ENCODE peak calls at places on chromosomes 2 and 18, in nine cellular contexts. One of them, this sample, is unnamed.

GRCh38 chr2:224101820-224102630 is 62.9 kb upstream of the SERPINE2 start:
- DNase-seq in NCI-H1417: no peak
- DNase-seq in HCT116: no peak
- DNase-seq in GM06990: no peak
- DNase-seq in AG09309: peak
- DNase-seq in ecto neural progenitor cell: no peak
- DNase-seq in DMS79: no peak
- DNase-seq in cardiac muscle cell: no peak
- DNase-seq in HFF-Myc: peak
- DNase-seq in this sample: no peak

GRCh38 chr2:240421396-240421795 is 14.1 kb upstream of the GPC1 start:
- DNase-seq in NCI-H1417: no peak
- DNase-seq in HCT116: no peak
- DNase-seq in GM06990: no peak
- DNase-seq in AG09309: no peak
- DNase-seq in ecto neural progenitor cell: peak
- DNase-seq in DMS79: no peak
- DNase-seq in cardiac muscle cell: no peak
- DNase-seq in HFF-Myc: no peak
- DNase-seq in this sample: no peak

GRCh38 chr2:236785611-236786057 is 216.0 kb downstream of the ACKR3 start:
- DNase-seq in NCI-H1417: no peak
- DNase-seq in HCT116: no peak
- DNase-seq in GM06990: no peak
- DNase-seq in AG09309: no peak
- DNase-seq in ecto neural progenitor cell: no peak
- DNase-seq in DMS79: no peak
- DNase-seq in cardiac muscle cell: no peak
- DNase-seq in HFF-Myc: no peak
- DNase-seq in this sample: no peak

GRCh38 chr18:28167835-28168349 is 9.0 kb downstream of the CDH2 start:
- DNase-seq in NCI-H1417: no peak
- DNase-seq in HCT116: no peak
- DNase-seq in GM06990: no peak
- DNase-seq in AG09309: no peak
- DNase-seq in ecto neural progenitor cell: no peak
- DNase-seq in DMS79: no peak
- DNase-seq in cardiac muscle cell: no peak
- DNase-seq in HFF-Myc: no peak
- DNase-seq in this sample: no peak

GRCh38 chr18:79680100-79680879 is 687 bp downstream of the CTDP1 start:
- DNase-seq in NCI-H1417: no peak
- DNase-seq in HCT116: no peak
- DNase-seq in GM06990: no peak
- DNase-seq in AG09309: no peak
- DNase-seq in ecto neural progenitor cell: peak
- DNase-seq in DMS79: no peak
- DNase-seq in cardiac muscle cell: peak
- DNase-seq in HFF-Myc: no peak
- DNase-seq in this sample: no peak

GRCh38 chr18:45167109-45167551 is 448.1 kb upstream of the SLC14A2 start:
- DNase-seq in NCI-H1417: no peak
- DNase-seq in HCT116: no peak
- DNase-seq in GM06990: no peak
- DNase-seq in AG09309: peak
- DNase-seq in ecto neural progenitor cell: no peak
- DNase-seq in DMS79: no peak
- DNase-seq in cardiac muscle cell: no peak
- DNase-seq in HFF-Myc: peak
- DNase-seq in this sample: no peak

GRCh38 chr2:108377411-108377810 is 343 bp upstream of the SULT1C4 start:
- DNase-seq in NCI-H1417: no peak
- DNase-seq in HCT116: no peak
- DNase-seq in GM06990: no peak
- DNase-seq in AG09309: no peak
- DNase-seq in ecto neural progenitor cell: no peak
- DNase-seq in DMS79: no peak
- DNase-seq in cardiac muscle cell: no peak
- DNase-seq in HFF-Myc: no peak
- DNase-seq in this sample: no peak

GRCh38 chr2:41955641-41956040 is 92.2 kb upstream of the PKDCC start:
- DNase-seq in NCI-H1417: no peak
- DNase-seq in HCT116: no peak
- DNase-seq in GM06990: peak
- DNase-seq in AG09309: no peak
- DNase-seq in ecto neural progenitor cell: no peak
- DNase-seq in DMS79: no peak
- DNase-seq in cardiac muscle cell: no peak
- DNase-seq in HFF-Myc: no peak
- DNase-seq in this sample: no peak

GRCh38 chr18:21769206-21769605 is 28.6 kb downstream of the MIB1 start:
- DNase-seq in NCI-H1417: no peak
- DNase-seq in HCT116: no peak
- DNase-seq in GM06990: no peak
- DNase-seq in AG09309: no peak
- DNase-seq in ecto neural progenitor cell: no peak
- DNase-seq in DMS79: no peak
- DNase-seq in cardiac muscle cell: no peak
- DNase-seq in HFF-Myc: no peak
- DNase-seq in this sample: no peak

GRCh38 chr18:13614701-13615288 is 111.6 kb downstream of the FAM210A start:
- DNase-seq in NCI-H1417: no peak
- DNase-seq in HCT116: no peak
- DNase-seq in GM06990: peak
- DNase-seq in AG09309: no peak
- DNase-seq in ecto neural progenitor cell: no peak
- DNase-seq in DMS79: no peak
- DNase-seq in cardiac muscle cell: no peak
- DNase-seq in HFF-Myc: no peak
- DNase-seq in this sample: no peak

GRCh38 chr2:11602563-11603182 is 67.3 kb downstream of the NTSR2 start:
- DNase-seq in NCI-H1417: no peak
- DNase-seq in HCT116: no peak
- DNase-seq in GM06990: no peak
- DNase-seq in AG09309: no peak
- DNase-seq in ecto neural progenitor cell: no peak
- DNase-seq in DMS79: no peak
- DNase-seq in cardiac muscle cell: no peak
- DNase-seq in HFF-Myc: no peak
- DNase-seq in this sample: no peak

GRCh38 chr2:23659773-23660172 is 267.1 kb downstream of the ATAD2B start:
- DNase-seq in NCI-H1417: no peak
- DNase-seq in HCT116: no peak
- DNase-seq in GM06990: no peak
- DNase-seq in AG09309: no peak
- DNase-seq in ecto neural progenitor cell: no peak
- DNase-seq in DMS79: no peak
- DNase-seq in cardiac muscle cell: no peak
- DNase-seq in HFF-Myc: no peak
- DNase-seq in this sample: no peak

GRCh38 chr2:72415781-72416180 is 268.1 kb upstream of the CYP26B1 start:
- DNase-seq in NCI-H1417: no peak
- DNase-seq in HCT116: no peak
- DNase-seq in GM06990: no peak
- DNase-seq in AG09309: no peak
- DNase-seq in ecto neural progenitor cell: no peak
- DNase-seq in DMS79: no peak
- DNase-seq in cardiac muscle cell: no peak
- DNase-seq in HFF-Myc: no peak
- DNase-seq in this sample: no peak

GRCh38 chr18:11751305-11752115 is 62.4 kb downstream of the GNAL start:
- DNase-seq in NCI-H1417: no peak
- DNase-seq in HCT116: no peak
- DNase-seq in GM06990: no peak
- DNase-seq in AG09309: no peak
- DNase-seq in ecto neural progenitor cell: peak
- DNase-seq in DMS79: no peak
- DNase-seq in cardiac muscle cell: no peak
- DNase-seq in HFF-Myc: no peak
- DNase-seq in this sample: no peak

GRCh38 chr18:69718912-69719547 is 228.6 kb downstream of the CD226 start:
- DNase-seq in NCI-H1417: no peak
- DNase-seq in HCT116: no peak
- DNase-seq in GM06990: no peak
- DNase-seq in AG09309: no peak
- DNase-seq in ecto neural progenitor cell: no peak
- DNase-seq in DMS79: no peak
- DNase-seq in cardiac muscle cell: no peak
- DNase-seq in HFF-Myc: no peak
- DNase-seq in this sample: no peak

GRCh38 chr2:6358985-6359384 is 506.7 kb downstream of the CMPK2 start:
- DNase-seq in NCI-H1417: no peak
- DNase-seq in HCT116: no peak
- DNase-seq in GM06990: no peak
- DNase-seq in AG09309: no peak
- DNase-seq in ecto neural progenitor cell: no peak
- DNase-seq in DMS79: no peak
- DNase-seq in cardiac muscle cell: no peak
- DNase-seq in HFF-Myc: no peak
- DNase-seq in this sample: no peak

GRCh38 chr2:57022496-57022895 is 838.7 kb downstream of the CCDC85A start:
- DNase-seq in NCI-H1417: no peak
- DNase-seq in HCT116: no peak
- DNase-seq in GM06990: no peak
- DNase-seq in AG09309: no peak
- DNase-seq in ecto neural progenitor cell: no peak
- DNase-seq in DMS79: no peak
- DNase-seq in cardiac muscle cell: no peak
- DNase-seq in HFF-Myc: no peak
- DNase-seq in this sample: no peak